ENCODE peak calls at places on chromosomes 4 and X, in seven cellular contexts. One of them, this sample, is unnamed. For H3K27me3 and H3K36me3, the result is how much of the 10 kb centered on the place peaks cover.

GRCh38 chr4:184453402-184454160 is 20.8 kb downstream of the IRF2 start:
- DNase-seq in cardiac muscle cell: peak
- DNase-seq in brain microvascular endothelial cell: peak
- DNase-seq in esophagus squamous epithelium: no peak
- DNase-seq in astrocyte: peak
- DNase-seq in PC-3: peak
- DNase-seq in tibial nerve: no peak
- DNase-seq in this sample: no peak

GRCh38 chrX:154695913-154696312 is 42.5 kb upstream of the CTAG2 start:
- DNase-seq in tibial nerve: no peak
- DNase-seq in esophagus squamous epithelium: no peak
- DNase-seq in astrocyte: no peak
- DNase-seq in cardiac muscle cell: peak
- DNase-seq in brain microvascular endothelial cell: no peak
- DNase-seq in PC-3: no peak
- DNase-seq in this sample: no peak

GRCh38 chr4:188663369-188663768 is 524.1 kb downstream of the TRIML1 start:
- DNase-seq in esophagus squamous epithelium: no peak
- DNase-seq in cardiac muscle cell: no peak
- DNase-seq in astrocyte: no peak
- DNase-seq in brain microvascular endothelial cell: no peak
- DNase-seq in PC-3: no peak
- DNase-seq in tibial nerve: no peak
- DNase-seq in this sample: no peak

GRCh38 chr4:71498002-71498401 is 159.2 kb downstream of the SLC4A4 start:
- DNase-seq in tibial nerve: no peak
- DNase-seq in esophagus squamous epithelium: no peak
- DNase-seq in astrocyte: peak
- DNase-seq in brain microvascular endothelial cell: no peak
- DNase-seq in PC-3: peak
- DNase-seq in cardiac muscle cell: peak
- DNase-seq in this sample: peak

GRCh38 chr4:7650606-7651400 is 216.1 kb upstream of the PSAPL1 start:
- DNase-seq in astrocyte: peak
- DNase-seq in brain microvascular endothelial cell: peak
- DNase-seq in esophagus squamous epithelium: no peak
- DNase-seq in PC-3: peak
- DNase-seq in tibial nerve: no peak
- DNase-seq in cardiac muscle cell: peak
- DNase-seq in this sample: no peak

GRCh38 chrX:42274151-42274550 is 350.8 kb upstream of the CASK start:
- DNase-seq in esophagus squamous epithelium: no peak
- DNase-seq in brain microvascular endothelial cell: no peak
- DNase-seq in tibial nerve: no peak
- DNase-seq in cardiac muscle cell: no peak
- DNase-seq in astrocyte: no peak
- DNase-seq in PC-3: no peak
- DNase-seq in this sample: no peak

GRCh38 chrX:8374041-8374825 is 90.4 kb upstream of the VCX3B start:
- DNase-seq in PC-3: peak
- DNase-seq in astrocyte: peak
- DNase-seq in brain microvascular endothelial cell: no peak
- DNase-seq in cardiac muscle cell: no peak
- DNase-seq in tibial nerve: no peak
- DNase-seq in esophagus squamous epithelium: no peak
- DNase-seq in this sample: no peak

GRCh38 chrX:84168095-84168494 is 19.9 kb downstream of the RPS6KA6 start:
- DNase-seq in PC-3: peak
- DNase-seq in esophagus squamous epithelium: no peak
- DNase-seq in brain microvascular endothelial cell: no peak
- DNase-seq in astrocyte: peak
- DNase-seq in tibial nerve: no peak
- DNase-seq in cardiac muscle cell: no peak
- DNase-seq in this sample: no peak

GRCh38 chrX:129823115-129823514 is 20.6 kb downstream of the ZDHHC9 start:
- DNase-seq in tibial nerve: no peak
- DNase-seq in cardiac muscle cell: peak
- DNase-seq in brain microvascular endothelial cell: no peak
- DNase-seq in esophagus squamous epithelium: no peak
- DNase-seq in astrocyte: no peak
- DNase-seq in PC-3: peak
- DNase-seq in this sample: no peak

GRCh38 chr4:6087669-6088068 is 69.4 kb upstream of the C4orf50 start:
- DNase-seq in astrocyte: no peak
- DNase-seq in brain microvascular endothelial cell: peak
- DNase-seq in cardiac muscle cell: peak
- DNase-seq in PC-3: peak
- DNase-seq in tibial nerve: no peak
- DNase-seq in esophagus squamous epithelium: no peak
- DNase-seq in this sample: no peak

GRCh38 chr4:151518359-151518758 is 109.4 kb downstream of the FHIP1A start:
- DNase-seq in esophagus squamous epithelium: no peak
- DNase-seq in PC-3: no peak
- DNase-seq in brain microvascular endothelial cell: no peak
- DNase-seq in tibial nerve: no peak
- DNase-seq in cardiac muscle cell: no peak
- DNase-seq in astrocyte: no peak
- DNase-seq in this sample: no peak

GRCh38 chr4:140237616-140238352 is 83.8 kb upstream of the MAML3 start:
- DNase-seq in tibial nerve: peak
- DNase-seq in PC-3: no peak
- DNase-seq in astrocyte: peak
- DNase-seq in esophagus squamous epithelium: peak
- DNase-seq in brain microvascular endothelial cell: peak
- DNase-seq in cardiac muscle cell: peak
- DNase-seq in this sample: peak

GRCh38 chrX:103404225-103405008 is 28.1 kb downstream of the BEX3 start:
- DNase-seq in brain microvascular endothelial cell: peak
- DNase-seq in cardiac muscle cell: peak
- DNase-seq in astrocyte: peak
- DNase-seq in PC-3: peak
- DNase-seq in tibial nerve: peak
- DNase-seq in esophagus squamous epithelium: no peak
- DNase-seq in this sample: peak

GRCh38 chr4:170127758-170128157 is 38.0 kb upstream of the AADAT start:
- DNase-seq in cardiac muscle cell: no peak
- DNase-seq in brain microvascular endothelial cell: no peak
- DNase-seq in PC-3: no peak
- DNase-seq in esophagus squamous epithelium: no peak
- DNase-seq in astrocyte: no peak
- DNase-seq in tibial nerve: no peak
- DNase-seq in this sample: no peak

GRCh38 chr4:17491196-17491595 is 20.7 kb downstream of the QDPR start:
- DNase-seq in cardiac muscle cell: no peak
- DNase-seq in brain microvascular endothelial cell: no peak
- DNase-seq in tibial nerve: no peak
- DNase-seq in esophagus squamous epithelium: no peak
- DNase-seq in PC-3: no peak
- DNase-seq in astrocyte: no peak
- DNase-seq in this sample: no peak

GRCh38 chrX:43349363-43349762 is 306.7 kb upstream of the MAOA start:
- DNase-seq in PC-3: peak
- DNase-seq in brain microvascular endothelial cell: peak
- DNase-seq in cardiac muscle cell: peak
- DNase-seq in tibial nerve: no peak
- DNase-seq in astrocyte: no peak
- DNase-seq in esophagus squamous epithelium: no peak
- DNase-seq in this sample: no peak

DNA sequence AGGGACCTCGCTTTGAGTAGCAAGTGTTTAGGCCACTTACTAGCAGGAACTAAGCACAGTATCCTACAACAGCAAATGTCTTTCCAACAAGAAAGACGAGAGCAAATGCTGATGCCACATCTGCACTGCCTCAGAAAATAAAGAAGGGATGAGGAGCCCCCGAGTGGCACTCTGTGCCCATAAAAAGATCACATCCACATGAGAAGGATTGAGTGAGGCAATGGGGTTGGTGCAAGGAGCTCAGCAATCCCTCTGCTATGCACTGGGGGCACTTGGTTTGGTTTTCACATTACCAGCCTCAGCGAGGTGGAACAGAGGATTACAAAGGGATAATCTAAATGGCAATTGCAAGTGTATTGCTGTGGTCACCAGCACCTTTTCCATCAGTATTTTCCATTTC is 252.8 kb upstream of the SLC7A11 start:
- DNase-seq in PC-3: peak
- DNase-seq in esophagus squamous epithelium: no peak
- DNase-seq in brain microvascular endothelial cell: peak
- DNase-seq in astrocyte: no peak
- DNase-seq in tibial nerve: no peak
- DNase-seq in cardiac muscle cell: peak
- DNase-seq in this sample: no peak
- TF ChIP-seq CTCF in PC-3: peak
- TF ChIP-seq CTCF in esophagus squamous epithelium: no peak
- TF ChIP-seq CTCF in brain microvascular endothelial cell: peak
- TF ChIP-seq CTCF in astrocyte: peak
- TF ChIP-seq CTCF in tibial nerve: no peak
- TF ChIP-seq CTCF in cardiac muscle cell: peak
- TF ChIP-seq CTCF in this sample: peak

GRCh38 chrX:48785156-48785524 is 1.2 kb upstream of the GATA1 start:
- DNase-seq in esophagus squamous epithelium: no peak
- DNase-seq in astrocyte: no peak
- DNase-seq in cardiac muscle cell: no peak
- DNase-seq in PC-3: no peak
- DNase-seq in brain microvascular endothelial cell: no peak
- DNase-seq in tibial nerve: no peak
- DNase-seq in this sample: no peak

GRCh38 chrX:48781705-48782104 is 4.7 kb upstream of the GATA1 start:
- DNase-seq in brain microvascular endothelial cell: no peak
- DNase-seq in astrocyte: no peak
- DNase-seq in PC-3: no peak
- DNase-seq in cardiac muscle cell: no peak
- DNase-seq in esophagus squamous epithelium: no peak
- DNase-seq in tibial nerve: no peak
- DNase-seq in this sample: no peak

GRCh38 chrX:48785525-48786214 is 720 bp upstream of the GATA1 start:
- DNase-seq in esophagus squamous epithelium: no peak
- DNase-seq in tibial nerve: no peak
- DNase-seq in brain microvascular endothelial cell: no peak
- DNase-seq in astrocyte: no peak
- DNase-seq in cardiac muscle cell: no peak
- DNase-seq in PC-3: no peak
- DNase-seq in this sample: no peak

GRCh38 chrX:48779399-48779798 is 7.0 kb upstream of the GATA1 start:
- DNase-seq in tibial nerve: no peak
- DNase-seq in PC-3: no peak
- DNase-seq in astrocyte: no peak
- DNase-seq in esophagus squamous epithelium: no peak
- DNase-seq in cardiac muscle cell: no peak
- DNase-seq in brain microvascular endothelial cell: no peak
- DNase-seq in this sample: no peak

GRCh38 chrX:48782795-48783194 is 3.6 kb upstream of the GATA1 start:
- DNase-seq in cardiac muscle cell: no peak
- DNase-seq in esophagus squamous epithelium: no peak
- DNase-seq in brain microvascular endothelial cell: no peak
- DNase-seq in PC-3: no peak
- DNase-seq in astrocyte: no peak
- DNase-seq in tibial nerve: no peak
- DNase-seq in this sample: no peak
- H3K27me3 ChIP-seq in cardiac muscle cell: under half
- H3K27me3 ChIP-seq in esophagus squamous epithelium: under half
- H3K27me3 ChIP-seq in brain microvascular endothelial cell: under half
- H3K27me3 ChIP-seq in PC-3: under half
- H3K27me3 ChIP-seq in astrocyte: under half
- H3K27me3 ChIP-seq in tibial nerve: under half
- H3K27me3 ChIP-seq in this sample: under half

GRCh38 chr4:106344324-106344970 is 24.1 kb downstream of the GIMD1 start:
- DNase-seq in esophagus squamous epithelium: no peak
- DNase-seq in astrocyte: peak
- DNase-seq in tibial nerve: no peak
- DNase-seq in brain microvascular endothelial cell: peak
- DNase-seq in PC-3: no peak
- DNase-seq in cardiac muscle cell: peak
- DNase-seq in this sample: no peak

GRCh38 chr4:106340774-106341173 is 24.4 kb downstream of the AIMP1 start:
- DNase-seq in cardiac muscle cell: no peak
- DNase-seq in PC-3: no peak
- DNase-seq in tibial nerve: no peak
- DNase-seq in esophagus squamous epithelium: no peak
- DNase-seq in brain microvascular endothelial cell: no peak
- DNase-seq in astrocyte: no peak
- DNase-seq in this sample: no peak

GRCh38 chr4:106338671-106339070 is 22.3 kb downstream of the AIMP1 start:
- DNase-seq in PC-3: no peak
- DNase-seq in cardiac muscle cell: no peak
- DNase-seq in brain microvascular endothelial cell: no peak
- DNase-seq in astrocyte: no peak
- DNase-seq in tibial nerve: no peak
- DNase-seq in esophagus squamous epithelium: no peak
- DNase-seq in this sample: no peak

GRCh38 chr4:106347167-106347566 is 21.4 kb downstream of the GIMD1 start:
- DNase-seq in brain microvascular endothelial cell: no peak
- DNase-seq in PC-3: no peak
- DNase-seq in tibial nerve: no peak
- DNase-seq in astrocyte: no peak
- DNase-seq in cardiac muscle cell: no peak
- DNase-seq in esophagus squamous epithelium: no peak
- DNase-seq in this sample: no peak

DNA sequence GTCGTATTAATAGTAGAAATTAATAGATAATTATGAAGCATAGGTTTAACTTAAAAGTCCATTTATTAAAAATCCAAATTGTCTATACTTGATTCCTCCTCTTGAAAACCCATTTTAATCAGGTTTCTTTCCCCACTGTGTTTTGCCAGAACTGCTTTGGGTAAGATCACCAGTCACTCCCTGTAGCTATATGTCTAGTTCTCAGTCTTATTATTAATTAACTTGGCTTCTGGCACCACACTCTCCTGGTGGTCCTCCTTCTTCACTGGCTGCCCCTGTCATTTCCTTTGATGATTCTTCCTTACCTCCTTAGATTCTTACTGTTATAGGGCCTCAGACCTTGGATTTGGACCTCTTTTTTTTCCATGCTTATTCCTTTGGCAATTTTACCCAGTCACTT is 24.7 kb downstream of the GIMD1 start:
- DNase-seq in brain microvascular endothelial cell: no peak
- DNase-seq in tibial nerve: no peak
- DNase-seq in cardiac muscle cell: no peak
- DNase-seq in esophagus squamous epithelium: no peak
- DNase-seq in PC-3: no peak
- DNase-seq in astrocyte: no peak
- DNase-seq in this sample: no peak
- H3K36me3 ChIP-seq in brain microvascular endothelial cell: under half
- H3K36me3 ChIP-seq in tibial nerve: under half
- H3K36me3 ChIP-seq in cardiac muscle cell: under half
- H3K36me3 ChIP-seq in esophagus squamous epithelium: under half
- H3K36me3 ChIP-seq in PC-3: under half
- H3K36me3 ChIP-seq in astrocyte: under half
- H3K36me3 ChIP-seq in this sample: under half

GRCh38 chr4:152605031-152605430 is 69.1 kb upstream of the FBXW7 start:
- DNase-seq in astrocyte: no peak
- DNase-seq in cardiac muscle cell: no peak
- DNase-seq in brain microvascular endothelial cell: no peak
- DNase-seq in PC-3: no peak
- DNase-seq in esophagus squamous epithelium: no peak
- DNase-seq in tibial nerve: no peak
- DNase-seq in this sample: no peak

GRCh38 chr4:152606800-152607577 is 71.1 kb upstream of the FBXW7 start:
- DNase-seq in PC-3: peak
- DNase-seq in astrocyte: no peak
- DNase-seq in cardiac muscle cell: no peak
- DNase-seq in esophagus squamous epithelium: no peak
- DNase-seq in brain microvascular endothelial cell: no peak
- DNase-seq in tibial nerve: no peak
- DNase-seq in this sample: no peak

GRCh38 chr4:152609460-152609859 is 70.3 kb downstream of the TMEM154 start:
- DNase-seq in brain microvascular endothelial cell: no peak
- DNase-seq in astrocyte: no peak
- DNase-seq in cardiac muscle cell: no peak
- DNase-seq in PC-3: no peak
- DNase-seq in tibial nerve: no peak
- DNase-seq in esophagus squamous epithelium: no peak
- DNase-seq in this sample: no peak

GRCh38 chr4:152605641-152606304 is 69.9 kb upstream of the FBXW7 start:
- DNase-seq in tibial nerve: no peak
- DNase-seq in PC-3: no peak
- DNase-seq in brain microvascular endothelial cell: peak
- DNase-seq in esophagus squamous epithelium: no peak
- DNase-seq in cardiac muscle cell: peak
- DNase-seq in astrocyte: peak
- DNase-seq in this sample: peak
- TF ChIP-seq CTCF in tibial nerve: no peak
- TF ChIP-seq CTCF in PC-3: no peak
- TF ChIP-seq CTCF in brain microvascular endothelial cell: no peak
- TF ChIP-seq CTCF in esophagus squamous epithelium: no peak
- TF ChIP-seq CTCF in cardiac muscle cell: no peak
- TF ChIP-seq CTCF in astrocyte: no peak
- TF ChIP-seq CTCF in this sample: no peak

This sample was measured in BJ.